ENCODE peak calls at places on chromosomes 6 and 20, in six cellular contexts. One of them, this sample, is unnamed.

GRCh38 chr6:72040106-72040505 is 153.8 kb downstream of the RIMS1 start:
- DNase-seq in Peyer's patch: no peak
- DNase-seq in IMR-90: peak
- DNase-seq in cardiac muscle cell: peak
- DNase-seq in psoas muscle: no peak
- DNase-seq in uterus: no peak
- DNase-seq in this sample: no peak

GRCh38 chr20:63071541-63072181 is 64.9 kb upstream of the BHLHE23 start:
- DNase-seq in Peyer's patch: peak
- DNase-seq in IMR-90: peak
- DNase-seq in cardiac muscle cell: peak
- DNase-seq in psoas muscle: no peak
- DNase-seq in uterus: no peak
- DNase-seq in this sample: no peak

GRCh38 chr6:14549319-14549770 is 431.8 kb downstream of the CD83 start:
- DNase-seq in Peyer's patch: peak
- DNase-seq in IMR-90: no peak
- DNase-seq in cardiac muscle cell: no peak
- DNase-seq in psoas muscle: no peak
- DNase-seq in uterus: no peak
- DNase-seq in this sample: no peak

GRCh38 chr6:139330841-139331500 is 39.2 kb upstream of the TXLNB start:
- DNase-seq in Peyer's patch: no peak
- DNase-seq in IMR-90: peak
- DNase-seq in cardiac muscle cell: no peak
- DNase-seq in psoas muscle: no peak
- DNase-seq in uterus: no peak
- DNase-seq in this sample: no peak

GRCh38 chr6:150037526-150038201 is 12.3 kb upstream of the RAET1L start:
- DNase-seq in Peyer's patch: no peak
- DNase-seq in IMR-90: no peak
- DNase-seq in cardiac muscle cell: peak
- DNase-seq in psoas muscle: no peak
- DNase-seq in uterus: no peak
- DNase-seq in this sample: no peak

GRCh38 chr6:47651505-47651944 is 46.9 kb upstream of the ADGRF4 start:
- DNase-seq in Peyer's patch: no peak
- DNase-seq in IMR-90: peak
- DNase-seq in cardiac muscle cell: no peak
- DNase-seq in psoas muscle: no peak
- DNase-seq in uterus: no peak
- DNase-seq in this sample: no peak

GRCh38 chr6:167350731-167351655 is 26.1 kb downstream of the TTLL2 start:
- DNase-seq in Peyer's patch: peak
- DNase-seq in IMR-90: no peak
- DNase-seq in cardiac muscle cell: peak
- DNase-seq in psoas muscle: peak
- DNase-seq in uterus: peak
- DNase-seq in this sample: peak

GRCh38 chr6:121515615-121516265 is 80.3 kb downstream of the GJA1 start:
- DNase-seq in Peyer's patch: no peak
- DNase-seq in IMR-90: peak
- DNase-seq in cardiac muscle cell: no peak
- DNase-seq in psoas muscle: no peak
- DNase-seq in uterus: no peak
- DNase-seq in this sample: no peak

GRCh38 chr6:1678966-1679690 is 69.4 kb downstream of the FOXC1 start:
- DNase-seq in Peyer's patch: no peak
- DNase-seq in IMR-90: no peak
- DNase-seq in cardiac muscle cell: no peak
- DNase-seq in psoas muscle: peak
- DNase-seq in uterus: no peak
- DNase-seq in this sample: no peak

GRCh38 chr6:78611886-78612480 is 255.4 kb upstream of the IRAK1BP1 start:
- DNase-seq in Peyer's patch: no peak
- DNase-seq in IMR-90: no peak
- DNase-seq in cardiac muscle cell: peak
- DNase-seq in psoas muscle: no peak
- DNase-seq in uterus: no peak
- DNase-seq in this sample: no peak

GRCh38 chr6:108635505-108636226 is 74.9 kb downstream of the FOXO3 start:
- DNase-seq in Peyer's patch: peak
- DNase-seq in IMR-90: no peak
- DNase-seq in cardiac muscle cell: no peak
- DNase-seq in psoas muscle: no peak
- DNase-seq in uterus: no peak
- DNase-seq in this sample: no peak

GRCh38 chr20:54688476-54688875 is 213.1 kb downstream of the DOK5 start:
- DNase-seq in Peyer's patch: no peak
- DNase-seq in IMR-90: no peak
- DNase-seq in cardiac muscle cell: no peak
- DNase-seq in psoas muscle: no peak
- DNase-seq in uterus: no peak
- DNase-seq in this sample: no peak

GRCh38 chr6:116390571-116390970 is 19.8 kb downstream of the DSE start:
- DNase-seq in Peyer's patch: no peak
- DNase-seq in IMR-90: no peak
- DNase-seq in cardiac muscle cell: no peak
- DNase-seq in psoas muscle: no peak
- DNase-seq in uterus: no peak
- DNase-seq in this sample: no peak

GRCh38 chr6:28988536-28989415 is 16.3 kb downstream of the ZNF311 start:
- DNase-seq in Peyer's patch: peak
- DNase-seq in IMR-90: peak
- DNase-seq in cardiac muscle cell: peak
- DNase-seq in psoas muscle: peak
- DNase-seq in uterus: no peak
- DNase-seq in this sample: no peak

DNA sequence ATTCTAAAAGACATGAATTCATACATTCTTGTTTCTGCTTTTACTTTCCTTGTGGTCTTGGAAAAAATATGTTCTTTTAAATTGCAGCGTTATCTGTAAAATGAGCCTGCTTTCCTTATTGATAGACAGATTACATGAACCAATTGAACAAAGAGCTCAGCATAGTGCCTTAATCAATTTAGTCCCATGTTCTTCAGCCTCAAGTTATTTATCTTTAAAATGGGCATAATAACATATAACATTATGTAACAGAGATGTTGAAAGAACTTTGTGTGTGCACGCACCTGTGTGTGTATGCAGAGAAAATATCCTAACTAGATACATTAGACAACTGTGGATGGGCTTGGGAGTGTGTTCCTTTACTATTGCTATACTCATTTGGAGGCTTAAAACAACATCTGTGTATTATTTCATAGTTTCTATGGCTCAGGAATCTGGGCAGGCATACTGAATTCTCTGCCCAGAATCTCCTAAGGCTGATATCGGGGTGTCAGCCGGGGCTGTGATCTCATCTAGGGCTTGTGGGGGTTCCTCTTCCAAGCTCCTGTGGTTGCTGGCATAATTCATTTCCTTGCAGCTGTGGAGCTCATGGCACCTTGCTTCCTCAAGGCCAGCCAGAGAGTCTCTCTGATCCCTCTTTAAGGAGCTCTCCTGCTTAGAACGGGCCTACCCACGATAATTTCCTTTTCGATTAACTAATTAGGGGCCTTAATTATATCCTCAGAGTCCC is 194.1 kb downstream of the ARID1B start:
- DNase-seq in Peyer's patch: no peak
- DNase-seq in IMR-90: no peak
- DNase-seq in cardiac muscle cell: no peak
- DNase-seq in psoas muscle: no peak
- DNase-seq in uterus: no peak
- DNase-seq in this sample: no peak
- H3K27ac ChIP-seq in Peyer's patch: no peak
- H3K27ac ChIP-seq in IMR-90: no peak
- H3K27ac ChIP-seq in cardiac muscle cell: no peak
- H3K27ac ChIP-seq in psoas muscle: peak
- H3K27ac ChIP-seq in uterus: no peak
- H3K27ac ChIP-seq in this sample: no peak

DNA sequence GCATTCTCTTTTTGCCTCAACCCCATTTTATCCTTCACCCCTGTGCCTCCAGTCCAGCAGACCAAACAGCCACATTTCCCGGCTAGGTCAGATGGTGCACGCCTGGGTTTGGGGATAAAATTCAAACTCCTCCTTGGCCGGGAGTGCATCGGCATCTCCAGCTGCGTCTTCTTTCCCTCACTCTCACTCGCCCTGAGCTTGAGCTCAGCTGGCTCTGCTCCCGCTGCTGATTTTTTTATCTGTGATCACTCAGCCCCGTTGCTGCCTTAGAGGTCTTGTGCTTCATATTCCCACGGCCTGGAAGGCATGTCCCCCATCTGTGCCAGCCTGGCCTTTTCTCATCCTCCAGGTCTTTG is 6.8 kb upstream of the EZR start:
- DNase-seq in Peyer's patch: no peak
- DNase-seq in IMR-90: peak
- DNase-seq in cardiac muscle cell: peak
- DNase-seq in psoas muscle: no peak
- DNase-seq in uterus: no peak
- DNase-seq in this sample: peak
- H3K27ac ChIP-seq in Peyer's patch: no peak
- H3K27ac ChIP-seq in IMR-90: peak
- H3K27ac ChIP-seq in cardiac muscle cell: peak
- H3K27ac ChIP-seq in psoas muscle: peak
- H3K27ac ChIP-seq in uterus: no peak
- H3K27ac ChIP-seq in this sample: no peak

GRCh38 chr20:38426498-38426897 is 8.6 kb downstream of the SNHG17 start:
- DNase-seq in Peyer's patch: no peak
- DNase-seq in IMR-90: no peak
- DNase-seq in cardiac muscle cell: no peak
- DNase-seq in psoas muscle: no peak
- DNase-seq in uterus: no peak
- DNase-seq in this sample: no peak
- H3K27ac ChIP-seq in Peyer's patch: no peak
- H3K27ac ChIP-seq in IMR-90: peak
- H3K27ac ChIP-seq in cardiac muscle cell: no peak
- H3K27ac ChIP-seq in psoas muscle: no peak
- H3K27ac ChIP-seq in uterus: no peak
- H3K27ac ChIP-seq in this sample: no peak

GRCh38 chr6:53151676-53152075 is 3.0 kb upstream of the GCM1 start:
- DNase-seq in Peyer's patch: no peak
- DNase-seq in IMR-90: no peak
- DNase-seq in cardiac muscle cell: no peak
- DNase-seq in psoas muscle: no peak
- DNase-seq in uterus: no peak
- DNase-seq in this sample: no peak

GRCh38 chr6:53159558-53159957 is 10.9 kb upstream of the GCM1 start:
- DNase-seq in Peyer's patch: no peak
- DNase-seq in IMR-90: peak
- DNase-seq in cardiac muscle cell: no peak
- DNase-seq in psoas muscle: no peak
- DNase-seq in uterus: no peak
- DNase-seq in this sample: no peak

GRCh38 chr6:53152576-53152975 is 3.9 kb upstream of the GCM1 start:
- DNase-seq in Peyer's patch: no peak
- DNase-seq in IMR-90: no peak
- DNase-seq in cardiac muscle cell: no peak
- DNase-seq in psoas muscle: no peak
- DNase-seq in uterus: no peak
- DNase-seq in this sample: no peak

GRCh38 chr6:53154071-53154470 is 5.4 kb upstream of the GCM1 start:
- DNase-seq in Peyer's patch: no peak
- DNase-seq in IMR-90: no peak
- DNase-seq in cardiac muscle cell: no peak
- DNase-seq in psoas muscle: no peak
- DNase-seq in uterus: no peak
- DNase-seq in this sample: no peak

DNA sequence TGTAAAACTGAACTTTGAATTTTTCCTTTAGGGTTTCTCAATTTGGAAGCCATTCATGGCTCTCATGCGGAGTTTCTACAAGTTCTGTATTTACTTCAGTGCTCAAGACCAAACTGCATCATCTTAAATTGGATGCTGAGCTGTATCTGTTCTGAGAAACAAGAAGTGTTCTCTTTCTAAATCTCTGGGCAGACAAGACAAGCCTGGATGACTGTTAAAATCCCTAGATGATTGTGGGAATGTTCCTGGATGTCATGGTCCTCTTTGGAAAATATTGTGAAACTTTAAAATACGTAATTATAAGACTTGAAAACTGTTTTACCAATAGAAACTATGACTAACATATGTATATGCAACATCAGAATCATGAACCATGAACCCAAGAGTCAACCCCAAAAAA is 6.2 kb upstream of the GCM1 start:
- DNase-seq in Peyer's patch: no peak
- DNase-seq in IMR-90: no peak
- DNase-seq in cardiac muscle cell: no peak
- DNase-seq in psoas muscle: no peak
- DNase-seq in uterus: no peak
- DNase-seq in this sample: no peak
- H3K27ac ChIP-seq in Peyer's patch: no peak
- H3K27ac ChIP-seq in IMR-90: no peak
- H3K27ac ChIP-seq in cardiac muscle cell: no peak
- H3K27ac ChIP-seq in psoas muscle: no peak
- H3K27ac ChIP-seq in uterus: no peak
- H3K27ac ChIP-seq in this sample: no peak

DNA sequence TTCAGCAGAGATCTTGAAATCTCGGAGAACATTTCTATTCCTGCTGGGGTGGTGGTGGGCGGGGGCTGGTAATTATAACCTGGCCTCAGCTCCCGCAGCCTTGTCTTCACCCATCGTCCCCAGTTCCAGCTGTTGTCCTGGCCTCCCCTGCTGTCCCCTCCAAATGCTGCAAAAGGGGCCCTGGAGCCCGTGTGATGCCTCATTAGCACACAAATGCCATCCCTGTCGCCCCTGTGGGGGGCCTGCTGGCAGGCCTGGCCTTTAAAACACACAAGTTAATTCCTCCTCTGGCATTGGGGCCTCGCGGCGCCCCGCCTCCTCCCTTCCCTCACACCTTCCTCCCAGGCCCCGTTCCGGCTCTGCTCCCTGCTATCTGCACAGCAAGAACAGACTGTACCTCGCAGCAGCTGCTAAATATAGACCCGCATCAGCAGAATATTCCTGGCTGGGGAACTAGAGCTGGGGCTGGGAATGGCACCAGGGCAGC is 85.7 kb downstream of the CDH22 start:
- DNase-seq in Peyer's patch: no peak
- DNase-seq in IMR-90: no peak
- DNase-seq in cardiac muscle cell: peak
- DNase-seq in psoas muscle: peak
- DNase-seq in uterus: no peak
- DNase-seq in this sample: peak
- H3K27ac ChIP-seq in Peyer's patch: no peak
- H3K27ac ChIP-seq in IMR-90: no peak
- H3K27ac ChIP-seq in cardiac muscle cell: peak
- H3K27ac ChIP-seq in psoas muscle: peak
- H3K27ac ChIP-seq in uterus: no peak
- H3K27ac ChIP-seq in this sample: no peak